ENCODE peak calls at places on chromosomes 4 and X, in six cellular contexts. One of them, this sample, is unnamed.

GRCh38 chrX:20056704-20057103 is 60.0 kb downstream of the MAP7D2 start:
- DNase-seq in DMS153: peak
- DNase-seq in erythroblast: no peak
- DNase-seq in Daoy: peak
- DNase-seq in mesenteric fat pad: no peak
- DNase-seq in activated CD4-positive, alpha-beta T cell treated with anti-CD3 and anti-CD28 coated beads, Interleukin-2, amount 10 ng/mL, durations not matched to agents 7 days and 5 days: no peak
- DNase-seq in this sample: no peak

GRCh38 chr4:37666625-37667071 is 19.5 kb downstream of the RELL1 start:
- DNase-seq in activated CD4-positive, alpha-beta T cell treated with anti-CD3 and anti-CD28 coated beads, Interleukin-2, amount 10 ng/mL, durations not matched to agents 7 days and 5 days: peak
- DNase-seq in mesenteric fat pad: no peak
- DNase-seq in Daoy: peak
- DNase-seq in erythroblast: no peak
- DNase-seq in DMS153: no peak
- DNase-seq in this sample: peak

GRCh38 chr4:89519771-89520170 is 212.2 kb upstream of the GPRIN3 start:
- DNase-seq in erythroblast: no peak
- DNase-seq in Daoy: no peak
- DNase-seq in DMS153: no peak
- DNase-seq in mesenteric fat pad: no peak
- DNase-seq in activated CD4-positive, alpha-beta T cell treated with anti-CD3 and anti-CD28 coated beads, Interleukin-2, amount 10 ng/mL, durations not matched to agents 7 days and 5 days: no peak
- DNase-seq in this sample: no peak

GRCh38 chrX:80708781-80709180 is 100.9 kb downstream of the BRWD3 start:
- DNase-seq in activated CD4-positive, alpha-beta T cell treated with anti-CD3 and anti-CD28 coated beads, Interleukin-2, amount 10 ng/mL, durations not matched to agents 7 days and 5 days: no peak
- DNase-seq in Daoy: no peak
- DNase-seq in erythroblast: no peak
- DNase-seq in DMS153: no peak
- DNase-seq in mesenteric fat pad: no peak
- DNase-seq in this sample: no peak

GRCh38 chr4:88610771-88611170 is 18.5 kb downstream of the HERC3 start:
- DNase-seq in Daoy: no peak
- DNase-seq in activated CD4-positive, alpha-beta T cell treated with anti-CD3 and anti-CD28 coated beads, Interleukin-2, amount 10 ng/mL, durations not matched to agents 7 days and 5 days: no peak
- DNase-seq in DMS153: no peak
- DNase-seq in erythroblast: no peak
- DNase-seq in mesenteric fat pad: no peak
- DNase-seq in this sample: no peak

GRCh38 chr4:151922306-151922705 is 161.5 kb upstream of the GATB start:
- DNase-seq in activated CD4-positive, alpha-beta T cell treated with anti-CD3 and anti-CD28 coated beads, Interleukin-2, amount 10 ng/mL, durations not matched to agents 7 days and 5 days: no peak
- DNase-seq in mesenteric fat pad: no peak
- DNase-seq in erythroblast: no peak
- DNase-seq in DMS153: no peak
- DNase-seq in Daoy: no peak
- DNase-seq in this sample: no peak

GRCh38 chr4:185573651-185574199 is 38.4 kb upstream of the PDLIM3 start:
- DNase-seq in Daoy: peak
- DNase-seq in activated CD4-positive, alpha-beta T cell treated with anti-CD3 and anti-CD28 coated beads, Interleukin-2, amount 10 ng/mL, durations not matched to agents 7 days and 5 days: no peak
- DNase-seq in erythroblast: no peak
- DNase-seq in DMS153: peak
- DNase-seq in mesenteric fat pad: no peak
- DNase-seq in this sample: no peak

GRCh38 chr4:82491251-82491960 is 61.0 kb downstream of the ENOPH1 start:
- DNase-seq in erythroblast: no peak
- DNase-seq in activated CD4-positive, alpha-beta T cell treated with anti-CD3 and anti-CD28 coated beads, Interleukin-2, amount 10 ng/mL, durations not matched to agents 7 days and 5 days: no peak
- DNase-seq in Daoy: peak
- DNase-seq in DMS153: peak
- DNase-seq in mesenteric fat pad: no peak
- DNase-seq in this sample: no peak

GRCh38 chr4:142088906-142089305 is 452.5 kb downstream of the IL15 start:
- DNase-seq in DMS153: no peak
- DNase-seq in Daoy: no peak
- DNase-seq in erythroblast: no peak
- DNase-seq in activated CD4-positive, alpha-beta T cell treated with anti-CD3 and anti-CD28 coated beads, Interleukin-2, amount 10 ng/mL, durations not matched to agents 7 days and 5 days: no peak
- DNase-seq in mesenteric fat pad: no peak
- DNase-seq in this sample: no peak

GRCh38 chr4:41362647-41363383 is 106.1 kb downstream of the UCHL1 start:
- DNase-seq in Daoy: no peak
- DNase-seq in erythroblast: no peak
- DNase-seq in activated CD4-positive, alpha-beta T cell treated with anti-CD3 and anti-CD28 coated beads, Interleukin-2, amount 10 ng/mL, durations not matched to agents 7 days and 5 days: no peak
- DNase-seq in DMS153: no peak
- DNase-seq in mesenteric fat pad: no peak
- DNase-seq in this sample: no peak

GRCh38 chrX:154840856-154841255 is 6.4 kb upstream of the SMIM9 start:
- DNase-seq in activated CD4-positive, alpha-beta T cell treated with anti-CD3 and anti-CD28 coated beads, Interleukin-2, amount 10 ng/mL, durations not matched to agents 7 days and 5 days: peak
- DNase-seq in DMS153: peak
- DNase-seq in erythroblast: peak
- DNase-seq in Daoy: peak
- DNase-seq in mesenteric fat pad: no peak
- DNase-seq in this sample: peak

GRCh38 chr4:180434131-180434895 is 1808.9 kb upstream of the TENM3 start:
- DNase-seq in erythroblast: no peak
- DNase-seq in DMS153: no peak
- DNase-seq in mesenteric fat pad: no peak
- DNase-seq in Daoy: no peak
- DNase-seq in activated CD4-positive, alpha-beta T cell treated with anti-CD3 and anti-CD28 coated beads, Interleukin-2, amount 10 ng/mL, durations not matched to agents 7 days and 5 days: no peak
- DNase-seq in this sample: no peak

GRCh38 chrX:153411255-153411987 is at the start of gene ZFP92:
- DNase-seq in Daoy: peak
- DNase-seq in mesenteric fat pad: no peak
- DNase-seq in DMS153: no peak
- DNase-seq in activated CD4-positive, alpha-beta T cell treated with anti-CD3 and anti-CD28 coated beads, Interleukin-2, amount 10 ng/mL, durations not matched to agents 7 days and 5 days: peak
- DNase-seq in erythroblast: no peak
- DNase-seq in this sample: no peak

GRCh38 chr4:5018096-5018495 is 1.2 kb downstream of the CYTL1 start:
- DNase-seq in activated CD4-positive, alpha-beta T cell treated with anti-CD3 and anti-CD28 coated beads, Interleukin-2, amount 10 ng/mL, durations not matched to agents 7 days and 5 days: no peak
- DNase-seq in mesenteric fat pad: no peak
- DNase-seq in DMS153: no peak
- DNase-seq in Daoy: no peak
- DNase-seq in erythroblast: peak
- DNase-seq in this sample: no peak

GRCh38 chr4:139530833-139531427 is 25.1 kb downstream of the SETD7 start:
- DNase-seq in erythroblast: peak
- DNase-seq in mesenteric fat pad: no peak
- DNase-seq in DMS153: no peak
- DNase-seq in activated CD4-positive, alpha-beta T cell treated with anti-CD3 and anti-CD28 coated beads, Interleukin-2, amount 10 ng/mL, durations not matched to agents 7 days and 5 days: peak
- DNase-seq in Daoy: peak
- DNase-seq in this sample: peak

GRCh38 chr4:1765409-1766335 is 27.4 kb upstream of the FGFR3 start:
- DNase-seq in Daoy: no peak
- DNase-seq in DMS153: no peak
- DNase-seq in erythroblast: no peak
- DNase-seq in mesenteric fat pad: no peak
- DNase-seq in activated CD4-positive, alpha-beta T cell treated with anti-CD3 and anti-CD28 coated beads, Interleukin-2, amount 10 ng/mL, durations not matched to agents 7 days and 5 days: no peak
- DNase-seq in this sample: no peak

GRCh38 chr4:52102587-52102986 is 51.5 kb downstream of the SPATA18 start:
- DNase-seq in DMS153: no peak
- DNase-seq in Daoy: no peak
- DNase-seq in erythroblast: no peak
- DNase-seq in activated CD4-positive, alpha-beta T cell treated with anti-CD3 and anti-CD28 coated beads, Interleukin-2, amount 10 ng/mL, durations not matched to agents 7 days and 5 days: no peak
- DNase-seq in mesenteric fat pad: no peak
- DNase-seq in this sample: no peak

GRCh38 chrX:13868481-13869040 is 51.7 kb upstream of the GPM6B start:
- DNase-seq in DMS153: no peak
- DNase-seq in activated CD4-positive, alpha-beta T cell treated with anti-CD3 and anti-CD28 coated beads, Interleukin-2, amount 10 ng/mL, durations not matched to agents 7 days and 5 days: no peak
- DNase-seq in Daoy: no peak
- DNase-seq in erythroblast: no peak
- DNase-seq in mesenteric fat pad: no peak
- DNase-seq in this sample: no peak

GRCh38 chr4:620851-621261 is 4.5 kb upstream of the PDE6B start:
- DNase-seq in erythroblast: no peak
- DNase-seq in Daoy: no peak
- DNase-seq in activated CD4-positive, alpha-beta T cell treated with anti-CD3 and anti-CD28 coated beads, Interleukin-2, amount 10 ng/mL, durations not matched to agents 7 days and 5 days: no peak
- DNase-seq in mesenteric fat pad: peak
- DNase-seq in DMS153: no peak
- DNase-seq in this sample: no peak

GRCh38 chr4:156362581-156362980 is 408.9 kb upstream of the CTSO start:
- DNase-seq in activated CD4-positive, alpha-beta T cell treated with anti-CD3 and anti-CD28 coated beads, Interleukin-2, amount 10 ng/mL, durations not matched to agents 7 days and 5 days: no peak
- DNase-seq in erythroblast: no peak
- DNase-seq in Daoy: no peak
- DNase-seq in DMS153: no peak
- DNase-seq in mesenteric fat pad: no peak
- DNase-seq in this sample: no peak

GRCh38 chr4:156169861-156170260 is 216.2 kb upstream of the CTSO start:
- DNase-seq in DMS153: no peak
- DNase-seq in mesenteric fat pad: no peak
- DNase-seq in Daoy: no peak
- DNase-seq in activated CD4-positive, alpha-beta T cell treated with anti-CD3 and anti-CD28 coated beads, Interleukin-2, amount 10 ng/mL, durations not matched to agents 7 days and 5 days: no peak
- DNase-seq in erythroblast: no peak
- DNase-seq in this sample: no peak

GRCh38 chrX:3346436-3347329 is at the start of gene MXRA5:
- DNase-seq in DMS153: no peak
- DNase-seq in Daoy: peak
- DNase-seq in mesenteric fat pad: no peak
- DNase-seq in erythroblast: no peak
- DNase-seq in activated CD4-positive, alpha-beta T cell treated with anti-CD3 and anti-CD28 coated beads, Interleukin-2, amount 10 ng/mL, durations not matched to agents 7 days and 5 days: no peak
- DNase-seq in this sample: no peak

GRCh38 chr4:39664828-39665731 is 26.4 kb upstream of the SMIM14 start:
- DNase-seq in DMS153: no peak
- DNase-seq in activated CD4-positive, alpha-beta T cell treated with anti-CD3 and anti-CD28 coated beads, Interleukin-2, amount 10 ng/mL, durations not matched to agents 7 days and 5 days: no peak
- DNase-seq in mesenteric fat pad: no peak
- DNase-seq in Daoy: no peak
- DNase-seq in erythroblast: no peak
- DNase-seq in this sample: no peak

GRCh38 chr4:45199736-45200135 is 473.4 kb upstream of the GNPDA2 start:
- DNase-seq in DMS153: no peak
- DNase-seq in mesenteric fat pad: no peak
- DNase-seq in erythroblast: no peak
- DNase-seq in Daoy: no peak
- DNase-seq in activated CD4-positive, alpha-beta T cell treated with anti-CD3 and anti-CD28 coated beads, Interleukin-2, amount 10 ng/mL, durations not matched to agents 7 days and 5 days: no peak
- DNase-seq in this sample: no peak

GRCh38 chrX:77548751-77549150 is 101.6 kb downstream of the FGF16 start:
- DNase-seq in Daoy: no peak
- DNase-seq in erythroblast: no peak
- DNase-seq in mesenteric fat pad: no peak
- DNase-seq in DMS153: no peak
- DNase-seq in activated CD4-positive, alpha-beta T cell treated with anti-CD3 and anti-CD28 coated beads, Interleukin-2, amount 10 ng/mL, durations not matched to agents 7 days and 5 days: no peak
- DNase-seq in this sample: no peak

GRCh38 chrX:151982217-151982616 is 7.7 kb upstream of the GABRE start:
- DNase-seq in erythroblast: no peak
- DNase-seq in DMS153: peak
- DNase-seq in mesenteric fat pad: no peak
- DNase-seq in Daoy: peak
- DNase-seq in activated CD4-positive, alpha-beta T cell treated with anti-CD3 and anti-CD28 coated beads, Interleukin-2, amount 10 ng/mL, durations not matched to agents 7 days and 5 days: no peak
- DNase-seq in this sample: no peak

GRCh38 chrX:19814240-19814639 is 73.2 kb downstream of the SH3KBP1 start:
- DNase-seq in Daoy: no peak
- DNase-seq in DMS153: no peak
- DNase-seq in activated CD4-positive, alpha-beta T cell treated with anti-CD3 and anti-CD28 coated beads, Interleukin-2, amount 10 ng/mL, durations not matched to agents 7 days and 5 days: no peak
- DNase-seq in erythroblast: peak
- DNase-seq in mesenteric fat pad: no peak
- DNase-seq in this sample: peak

GRCh38 chrX:53211391-53211978 is 13.5 kb downstream of the KDM5C start:
- DNase-seq in Daoy: peak
- DNase-seq in activated CD4-positive, alpha-beta T cell treated with anti-CD3 and anti-CD28 coated beads, Interleukin-2, amount 10 ng/mL, durations not matched to agents 7 days and 5 days: no peak
- DNase-seq in mesenteric fat pad: no peak
- DNase-seq in erythroblast: no peak
- DNase-seq in DMS153: no peak
- DNase-seq in this sample: no peak

GRCh38 chr4:1864076-1865008 is 6.9 kb upstream of the NSD2 start:
- DNase-seq in mesenteric fat pad: no peak
- DNase-seq in DMS153: no peak
- DNase-seq in erythroblast: no peak
- DNase-seq in Daoy: no peak
- DNase-seq in activated CD4-positive, alpha-beta T cell treated with anti-CD3 and anti-CD28 coated beads, Interleukin-2, amount 10 ng/mL, durations not matched to agents 7 days and 5 days: no peak
- DNase-seq in this sample: no peak

GRCh38 chr4:891747-892146 is 40.4 kb downstream of the GAK start:
- DNase-seq in Daoy: no peak
- DNase-seq in erythroblast: peak
- DNase-seq in DMS153: no peak
- DNase-seq in activated CD4-positive, alpha-beta T cell treated with anti-CD3 and anti-CD28 coated beads, Interleukin-2, amount 10 ng/mL, durations not matched to agents 7 days and 5 days: peak
- DNase-seq in mesenteric fat pad: no peak
- DNase-seq in this sample: peak

GRCh38 chr4:88745581-88746163 is 48.0 kb upstream of the NAP1L5 start:
- DNase-seq in Daoy: no peak
- DNase-seq in mesenteric fat pad: no peak
- DNase-seq in erythroblast: no peak
- DNase-seq in activated CD4-positive, alpha-beta T cell treated with anti-CD3 and anti-CD28 coated beads, Interleukin-2, amount 10 ng/mL, durations not matched to agents 7 days and 5 days: no peak
- DNase-seq in DMS153: no peak
- DNase-seq in this sample: no peak

GRCh38 chr4:13599159-13599558 is 28.4 kb downstream of the BOD1L1 start:
- DNase-seq in activated CD4-positive, alpha-beta T cell treated with anti-CD3 and anti-CD28 coated beads, Interleukin-2, amount 10 ng/mL, durations not matched to agents 7 days and 5 days: no peak
- DNase-seq in Daoy: no peak
- DNase-seq in mesenteric fat pad: no peak
- DNase-seq in erythroblast: no peak
- DNase-seq in DMS153: no peak
- DNase-seq in this sample: no peak

GRCh38 chr4:170226288-170226687 is 136.5 kb upstream of the AADAT start:
- DNase-seq in erythroblast: no peak
- DNase-seq in mesenteric fat pad: no peak
- DNase-seq in DMS153: no peak
- DNase-seq in Daoy: no peak
- DNase-seq in activated CD4-positive, alpha-beta T cell treated with anti-CD3 and anti-CD28 coated beads, Interleukin-2, amount 10 ng/mL, durations not matched to agents 7 days and 5 days: no peak
- DNase-seq in this sample: no peak

GRCh38 chrX:152632445-152633097 is 5.1 kb upstream of the GABRQ start:
- DNase-seq in erythroblast: peak
- DNase-seq in DMS153: no peak
- DNase-seq in activated CD4-positive, alpha-beta T cell treated with anti-CD3 and anti-CD28 coated beads, Interleukin-2, amount 10 ng/mL, durations not matched to agents 7 days and 5 days: peak
- DNase-seq in mesenteric fat pad: no peak
- DNase-seq in Daoy: peak
- DNase-seq in this sample: peak

GRCh38 chrX:378443-378842 is 8.3 kb downstream of the PPP2R3B start:
- DNase-seq in Daoy: no peak
- DNase-seq in mesenteric fat pad: no peak
- DNase-seq in activated CD4-positive, alpha-beta T cell treated with anti-CD3 and anti-CD28 coated beads, Interleukin-2, amount 10 ng/mL, durations not matched to agents 7 days and 5 days: peak
- DNase-seq in DMS153: no peak
- DNase-seq in erythroblast: no peak
- DNase-seq in this sample: no peak